ENCODE peak calls at places on chromosomes 6 and 20, in seven cellular contexts. U, D, M, V, J, N and H are unnamed samples.
A peak's percentile ranks its signal among the peaks of the same experiment; 100 is the strongest.

GRCh38 chr6:135920689-135921088 is 69.2 kb downstream of the PDE7B start:
- DNase-seq in J (no peak), D (no peak), V (no peak), N (no peak), U (no peak), M (no peak), H (no peak)

GRCh38 chr20:16641511-16641910 is 68.3 kb upstream of the KIF16B start:
- DNase-seq in V (no peak), N (no peak), J (no peak), M (no peak), U (no peak), D (no peak), H (no peak)

GRCh38 chr6:37103169-37104039 is 66.5 kb upstream of the PIM1 start:
- DNase-seq in J (peak; percentile 46), M (peak; percentile 31), V (peak; percentile 93), N (peak; percentile 51), D (peak; percentile 27), U (no peak), H (peak; percentile 82)

GRCh38 chr6:110053395-110054240 is 75.5 kb downstream of the GPR6 start:
- DNase-seq in V (peak; percentile 44), U (no peak), M (peak; percentile 79), D (peak; percentile 36), J (no peak), N (peak; percentile 55), H (peak; percentile 64)

GRCh38 chr20:8431538-8432434 is 299.7 kb downstream of the PLCB1 start:
- DNase-seq in N (no peak), U (no peak), V (no peak), M (no peak), D (no peak), J (peak; percentile 66), H (peak; percentile 70)

GRCh38 chr6:153044295-153044694 is 41.8 kb upstream of the MTRF1L start:
- DNase-seq in J (no peak), M (no peak), V (no peak), D (no peak), U (no peak), N (no peak), H (no peak)

GRCh38 chr6:129184808-129185366 is 301.9 kb downstream of the LAMA2 start:
- DNase-seq in D (no peak), U (no peak), V (no peak), N (no peak), J (no peak), M (no peak), H (peak; percentile 12)

GRCh38 chr6:163808231-163808630 is 393.7 kb downstream of the QKI start:
- DNase-seq in J (no peak), D (no peak), V (no peak), M (no peak), U (no peak), N (no peak), H (no peak)

GRCh38 chr6:36128793-36129192 is 1.5 kb upstream of the MAPK13 start:
- DNase-seq in D (no peak), N (no peak), M (no peak), J (no peak), U (no peak), V (no peak), H (no peak)

GRCh38 chr20:47817573-47817972 is 32.3 kb upstream of the SULF2 start:
- DNase-seq in N (no peak), U (no peak), D (no peak), J (no peak), M (no peak), V (no peak), H (peak; percentile 89)

GRCh38 chr20:55580475-55580874 is 424.8 kb downstream of the CBLN4 start:
- DNase-seq in U (no peak), V (no peak), J (no peak), D (no peak), N (no peak), M (no peak), H (no peak)

GRCh38 chr20:5041433-5041832 is 40.1 kb upstream of the SLC23A2 start:
- DNase-seq in M (peak; percentile 74), J (no peak), D (no peak), N (peak; percentile 82), V (no peak), U (no peak), H (no peak)

GRCh38 chr6:56488281-56488680 is 154.4 kb downstream of the DST start:
- DNase-seq in J (no peak), N (no peak), U (no peak), M (no peak), V (no peak), D (no peak), H (no peak)

GRCh38 chr20:53831228-53831627 is 237.6 kb upstream of the ZNF217 start:
- DNase-seq in N (no peak), M (no peak), D (no peak), V (no peak), J (no peak), U (no peak), H (no peak)

GRCh38 chr6:149140137-149140909 is 177.2 kb upstream of the TAB2 start:
- DNase-seq in N (no peak), D (no peak), M (no peak), V (no peak), J (no peak), U (peak; percentile 31), H (no peak)

GRCh38 chr20:1369970-1370369 is 22.9 kb downstream of the FKBP1A start:
- DNase-seq in V (no peak), J (no peak), M (no peak), N (no peak), U (no peak), D (no peak), H (no peak)